ENCODE peak calls at places on chromosomes 5 and 9, in ten cellular contexts. One of them, this sample, is unnamed.
A peak's percentile ranks its signal among the peaks of the same experiment; 100 is the strongest.

GRCh38 chr5:669111-669841 is 23.9 kb downstream of the TPPP start:
- DNase-seq in AG09319: no peak
- DNase-seq in H9: peak; percentile 73
- DNase-seq in putamen: peak; percentile 98
- DNase-seq in HS-27A: no peak
- DNase-seq in stimulated activated CD8-positive, alpha-beta memory T cell treated with anti-CD3 and anti-CD28 coated beads, Interleukin-15, amount 100 ng/mL, for 24 hours: no peak
- DNase-seq in activated CD4-positive, alpha-beta T cell treated with anti-CD3 and anti-CD28 coated beads, Interleukin-2, amount 50 U/mL, for 24 hours: no peak
- DNase-seq in NCI-H446: no peak
- DNase-seq in dorsolateral prefrontal cortex: peak; percentile 94
- DNase-seq in stimulated activated CD4-positive, alpha-beta T cell treated with anti-CD3 and anti-CD28 coated beads, Interleukin-4, amount 100 ng/mL, for 4 hours: no peak
- DNase-seq in this sample: no peak

GRCh38 chr9:126528967-126529366 is 84.8 kb upstream of the LMX1B start:
- DNase-seq in AG09319: no peak
- DNase-seq in H9: no peak
- DNase-seq in putamen: no peak
- DNase-seq in HS-27A: no peak
- DNase-seq in stimulated activated CD8-positive, alpha-beta memory T cell treated with anti-CD3 and anti-CD28 coated beads, Interleukin-15, amount 100 ng/mL, for 24 hours: no peak
- DNase-seq in activated CD4-positive, alpha-beta T cell treated with anti-CD3 and anti-CD28 coated beads, Interleukin-2, amount 50 U/mL, for 24 hours: no peak
- DNase-seq in NCI-H446: no peak
- DNase-seq in dorsolateral prefrontal cortex: no peak
- DNase-seq in stimulated activated CD4-positive, alpha-beta T cell treated with anti-CD3 and anti-CD28 coated beads, Interleukin-4, amount 100 ng/mL, for 4 hours: no peak
- DNase-seq in this sample: no peak

GRCh38 chr5:21152611-21153010 is 1164.6 kb upstream of the CDH18 start:
- DNase-seq in AG09319: no peak
- DNase-seq in H9: no peak
- DNase-seq in putamen: no peak
- DNase-seq in HS-27A: peak; percentile 45
- DNase-seq in stimulated activated CD8-positive, alpha-beta memory T cell treated with anti-CD3 and anti-CD28 coated beads, Interleukin-15, amount 100 ng/mL, for 24 hours: no peak
- DNase-seq in activated CD4-positive, alpha-beta T cell treated with anti-CD3 and anti-CD28 coated beads, Interleukin-2, amount 50 U/mL, for 24 hours: no peak
- DNase-seq in NCI-H446: no peak
- DNase-seq in dorsolateral prefrontal cortex: no peak
- DNase-seq in stimulated activated CD4-positive, alpha-beta T cell treated with anti-CD3 and anti-CD28 coated beads, Interleukin-4, amount 100 ng/mL, for 4 hours: no peak
- DNase-seq in this sample: no peak

GRCh38 chr5:55866485-55866884 is 15.3 kb downstream of the IL31RA start:
- DNase-seq in AG09319: no peak
- DNase-seq in H9: no peak
- DNase-seq in putamen: no peak
- DNase-seq in HS-27A: no peak
- DNase-seq in stimulated activated CD8-positive, alpha-beta memory T cell treated with anti-CD3 and anti-CD28 coated beads, Interleukin-15, amount 100 ng/mL, for 24 hours: no peak
- DNase-seq in activated CD4-positive, alpha-beta T cell treated with anti-CD3 and anti-CD28 coated beads, Interleukin-2, amount 50 U/mL, for 24 hours: no peak
- DNase-seq in NCI-H446: no peak
- DNase-seq in dorsolateral prefrontal cortex: no peak
- DNase-seq in stimulated activated CD4-positive, alpha-beta T cell treated with anti-CD3 and anti-CD28 coated beads, Interleukin-4, amount 100 ng/mL, for 4 hours: no peak
- DNase-seq in this sample: no peak

GRCh38 chr9:85200726-85201402 is 531.3 kb downstream of the NTRK2 start:
- DNase-seq in AG09319: peak; percentile 50
- DNase-seq in H9: no peak
- DNase-seq in putamen: no peak
- DNase-seq in HS-27A: no peak
- DNase-seq in stimulated activated CD8-positive, alpha-beta memory T cell treated with anti-CD3 and anti-CD28 coated beads, Interleukin-15, amount 100 ng/mL, for 24 hours: no peak
- DNase-seq in activated CD4-positive, alpha-beta T cell treated with anti-CD3 and anti-CD28 coated beads, Interleukin-2, amount 50 U/mL, for 24 hours: no peak
- DNase-seq in NCI-H446: no peak
- DNase-seq in dorsolateral prefrontal cortex: no peak
- DNase-seq in stimulated activated CD4-positive, alpha-beta T cell treated with anti-CD3 and anti-CD28 coated beads, Interleukin-4, amount 100 ng/mL, for 4 hours: no peak
- DNase-seq in this sample: no peak

GRCh38 chr5:175765858-175766257 is 105.5 kb upstream of the CPLX2 start:
- DNase-seq in AG09319: no peak
- DNase-seq in H9: no peak
- DNase-seq in putamen: no peak
- DNase-seq in HS-27A: no peak
- DNase-seq in stimulated activated CD8-positive, alpha-beta memory T cell treated with anti-CD3 and anti-CD28 coated beads, Interleukin-15, amount 100 ng/mL, for 24 hours: no peak
- DNase-seq in activated CD4-positive, alpha-beta T cell treated with anti-CD3 and anti-CD28 coated beads, Interleukin-2, amount 50 U/mL, for 24 hours: no peak
- DNase-seq in NCI-H446: no peak
- DNase-seq in dorsolateral prefrontal cortex: no peak
- DNase-seq in stimulated activated CD4-positive, alpha-beta T cell treated with anti-CD3 and anti-CD28 coated beads, Interleukin-4, amount 100 ng/mL, for 4 hours: peak; percentile 6
- DNase-seq in this sample: no peak

GRCh38 chr5:773517-774264 is 10.8 kb downstream of the ZDHHC11B start:
- DNase-seq in AG09319: no peak
- DNase-seq in H9: peak; percentile 19
- DNase-seq in putamen: no peak
- DNase-seq in HS-27A: no peak
- DNase-seq in stimulated activated CD8-positive, alpha-beta memory T cell treated with anti-CD3 and anti-CD28 coated beads, Interleukin-15, amount 100 ng/mL, for 24 hours: no peak
- DNase-seq in activated CD4-positive, alpha-beta T cell treated with anti-CD3 and anti-CD28 coated beads, Interleukin-2, amount 50 U/mL, for 24 hours: no peak
- DNase-seq in NCI-H446: no peak
- DNase-seq in dorsolateral prefrontal cortex: no peak
- DNase-seq in stimulated activated CD4-positive, alpha-beta T cell treated with anti-CD3 and anti-CD28 coated beads, Interleukin-4, amount 100 ng/mL, for 4 hours: no peak
- DNase-seq in this sample: no peak

GRCh38 chr9:87421734-87422133 is 75.9 kb upstream of the DAPK1 start:
- DNase-seq in AG09319: no peak
- DNase-seq in H9: peak; percentile 57
- DNase-seq in putamen: no peak
- DNase-seq in HS-27A: no peak
- DNase-seq in stimulated activated CD8-positive, alpha-beta memory T cell treated with anti-CD3 and anti-CD28 coated beads, Interleukin-15, amount 100 ng/mL, for 24 hours: no peak
- DNase-seq in activated CD4-positive, alpha-beta T cell treated with anti-CD3 and anti-CD28 coated beads, Interleukin-2, amount 50 U/mL, for 24 hours: no peak
- DNase-seq in NCI-H446: no peak
- DNase-seq in dorsolateral prefrontal cortex: no peak
- DNase-seq in stimulated activated CD4-positive, alpha-beta T cell treated with anti-CD3 and anti-CD28 coated beads, Interleukin-4, amount 100 ng/mL, for 4 hours: no peak
- DNase-seq in this sample: no peak

GRCh38 chr9:113808391-113809191 is 67.5 kb upstream of the ZNF618 start:
- DNase-seq in AG09319: peak; percentile 59
- DNase-seq in H9: no peak
- DNase-seq in putamen: no peak
- DNase-seq in HS-27A: peak; percentile 24
- DNase-seq in stimulated activated CD8-positive, alpha-beta memory T cell treated with anti-CD3 and anti-CD28 coated beads, Interleukin-15, amount 100 ng/mL, for 24 hours: no peak
- DNase-seq in activated CD4-positive, alpha-beta T cell treated with anti-CD3 and anti-CD28 coated beads, Interleukin-2, amount 50 U/mL, for 24 hours: no peak
- DNase-seq in NCI-H446: no peak
- DNase-seq in dorsolateral prefrontal cortex: no peak
- DNase-seq in stimulated activated CD4-positive, alpha-beta T cell treated with anti-CD3 and anti-CD28 coated beads, Interleukin-4, amount 100 ng/mL, for 4 hours: no peak
- DNase-seq in this sample: no peak

GRCh38 chr5:157866536-157866935 is 7.6 kb upstream of the CLINT1 start:
- DNase-seq in AG09319: no peak
- DNase-seq in H9: no peak
- DNase-seq in putamen: no peak
- DNase-seq in HS-27A: no peak
- DNase-seq in stimulated activated CD8-positive, alpha-beta memory T cell treated with anti-CD3 and anti-CD28 coated beads, Interleukin-15, amount 100 ng/mL, for 24 hours: no peak
- DNase-seq in activated CD4-positive, alpha-beta T cell treated with anti-CD3 and anti-CD28 coated beads, Interleukin-2, amount 50 U/mL, for 24 hours: no peak
- DNase-seq in NCI-H446: no peak
- DNase-seq in dorsolateral prefrontal cortex: no peak
- DNase-seq in stimulated activated CD4-positive, alpha-beta T cell treated with anti-CD3 and anti-CD28 coated beads, Interleukin-4, amount 100 ng/mL, for 4 hours: no peak
- DNase-seq in this sample: no peak

GRCh38 chr9:127450170-127450830 is 906 bp downstream of the RPL12 start:
- DNase-seq in AG09319: no peak
- DNase-seq in H9: no peak
- DNase-seq in putamen: no peak
- DNase-seq in HS-27A: no peak
- DNase-seq in stimulated activated CD8-positive, alpha-beta memory T cell treated with anti-CD3 and anti-CD28 coated beads, Interleukin-15, amount 100 ng/mL, for 24 hours: no peak
- DNase-seq in activated CD4-positive, alpha-beta T cell treated with anti-CD3 and anti-CD28 coated beads, Interleukin-2, amount 50 U/mL, for 24 hours: no peak
- DNase-seq in NCI-H446: no peak
- DNase-seq in dorsolateral prefrontal cortex: no peak
- DNase-seq in stimulated activated CD4-positive, alpha-beta T cell treated with anti-CD3 and anti-CD28 coated beads, Interleukin-4, amount 100 ng/mL, for 4 hours: peak; percentile 13
- DNase-seq in this sample: no peak

GRCh38 chr9:81473708-81474107 is 215.6 kb downstream of the TLE1 start:
- DNase-seq in AG09319: no peak
- DNase-seq in H9: no peak
- DNase-seq in putamen: no peak
- DNase-seq in HS-27A: no peak
- DNase-seq in stimulated activated CD8-positive, alpha-beta memory T cell treated with anti-CD3 and anti-CD28 coated beads, Interleukin-15, amount 100 ng/mL, for 24 hours: no peak
- DNase-seq in activated CD4-positive, alpha-beta T cell treated with anti-CD3 and anti-CD28 coated beads, Interleukin-2, amount 50 U/mL, for 24 hours: no peak
- DNase-seq in NCI-H446: no peak
- DNase-seq in dorsolateral prefrontal cortex: no peak
- DNase-seq in stimulated activated CD4-positive, alpha-beta T cell treated with anti-CD3 and anti-CD28 coated beads, Interleukin-4, amount 100 ng/mL, for 4 hours: no peak
- DNase-seq in this sample: no peak

GRCh38 chr5:143229426-143229895 is 174.0 kb downstream of the NR3C1 start:
- DNase-seq in AG09319: no peak
- DNase-seq in H9: no peak
- DNase-seq in putamen: no peak
- DNase-seq in HS-27A: no peak
- DNase-seq in stimulated activated CD8-positive, alpha-beta memory T cell treated with anti-CD3 and anti-CD28 coated beads, Interleukin-15, amount 100 ng/mL, for 24 hours: no peak
- DNase-seq in activated CD4-positive, alpha-beta T cell treated with anti-CD3 and anti-CD28 coated beads, Interleukin-2, amount 50 U/mL, for 24 hours: no peak
- DNase-seq in NCI-H446: no peak
- DNase-seq in dorsolateral prefrontal cortex: no peak
- DNase-seq in stimulated activated CD4-positive, alpha-beta T cell treated with anti-CD3 and anti-CD28 coated beads, Interleukin-4, amount 100 ng/mL, for 4 hours: no peak
- DNase-seq in this sample: no peak

GRCh38 chr9:137454506-137455360 is 4.4 kb downstream of the NSMF start:
- DNase-seq in AG09319: no peak
- DNase-seq in H9: peak; percentile 84
- DNase-seq in putamen: no peak
- DNase-seq in HS-27A: no peak
- DNase-seq in stimulated activated CD8-positive, alpha-beta memory T cell treated with anti-CD3 and anti-CD28 coated beads, Interleukin-15, amount 100 ng/mL, for 24 hours: no peak
- DNase-seq in activated CD4-positive, alpha-beta T cell treated with anti-CD3 and anti-CD28 coated beads, Interleukin-2, amount 50 U/mL, for 24 hours: no peak
- DNase-seq in NCI-H446: no peak
- DNase-seq in dorsolateral prefrontal cortex: no peak
- DNase-seq in stimulated activated CD4-positive, alpha-beta T cell treated with anti-CD3 and anti-CD28 coated beads, Interleukin-4, amount 100 ng/mL, for 4 hours: peak; percentile 1
- DNase-seq in this sample: no peak

GRCh38 chr5:154194348-154195329 is 4.1 kb downstream of the GALNT10 start:
- DNase-seq in AG09319: peak; percentile 65
- DNase-seq in H9: peak; percentile 71
- DNase-seq in putamen: no peak
- DNase-seq in HS-27A: no peak
- DNase-seq in stimulated activated CD8-positive, alpha-beta memory T cell treated with anti-CD3 and anti-CD28 coated beads, Interleukin-15, amount 100 ng/mL, for 24 hours: no peak
- DNase-seq in activated CD4-positive, alpha-beta T cell treated with anti-CD3 and anti-CD28 coated beads, Interleukin-2, amount 50 U/mL, for 24 hours: no peak
- DNase-seq in NCI-H446: no peak
- DNase-seq in dorsolateral prefrontal cortex: no peak
- DNase-seq in stimulated activated CD4-positive, alpha-beta T cell treated with anti-CD3 and anti-CD28 coated beads, Interleukin-4, amount 100 ng/mL, for 4 hours: no peak
- DNase-seq in this sample: no peak

GRCh38 chr5:160359816-160360215 is 10.6 kb downstream of the C1QTNF2 start:
- DNase-seq in AG09319: no peak
- DNase-seq in H9: peak; percentile 60
- DNase-seq in putamen: no peak
- DNase-seq in HS-27A: no peak
- DNase-seq in stimulated activated CD8-positive, alpha-beta memory T cell treated with anti-CD3 and anti-CD28 coated beads, Interleukin-15, amount 100 ng/mL, for 24 hours: no peak
- DNase-seq in activated CD4-positive, alpha-beta T cell treated with anti-CD3 and anti-CD28 coated beads, Interleukin-2, amount 50 U/mL, for 24 hours: no peak
- DNase-seq in NCI-H446: no peak
- DNase-seq in dorsolateral prefrontal cortex: no peak
- DNase-seq in stimulated activated CD4-positive, alpha-beta T cell treated with anti-CD3 and anti-CD28 coated beads, Interleukin-4, amount 100 ng/mL, for 4 hours: no peak
- DNase-seq in this sample: no peak

GRCh38 chr5:81848368-81848767 is 97.5 kb upstream of the SSBP2 start:
- DNase-seq in AG09319: no peak
- DNase-seq in H9: no peak
- DNase-seq in putamen: peak; percentile 72
- DNase-seq in HS-27A: no peak
- DNase-seq in stimulated activated CD8-positive, alpha-beta memory T cell treated with anti-CD3 and anti-CD28 coated beads, Interleukin-15, amount 100 ng/mL, for 24 hours: no peak
- DNase-seq in activated CD4-positive, alpha-beta T cell treated with anti-CD3 and anti-CD28 coated beads, Interleukin-2, amount 50 U/mL, for 24 hours: no peak
- DNase-seq in NCI-H446: no peak
- DNase-seq in dorsolateral prefrontal cortex: no peak
- DNase-seq in stimulated activated CD4-positive, alpha-beta T cell treated with anti-CD3 and anti-CD28 coated beads, Interleukin-4, amount 100 ng/mL, for 4 hours: no peak
- DNase-seq in this sample: peak; percentile 37

GRCh38 chr9:92467511-92467910 is 14.8 kb downstream of the ASPN start:
- DNase-seq in AG09319: no peak
- DNase-seq in H9: no peak
- DNase-seq in putamen: no peak
- DNase-seq in HS-27A: no peak
- DNase-seq in stimulated activated CD8-positive, alpha-beta memory T cell treated with anti-CD3 and anti-CD28 coated beads, Interleukin-15, amount 100 ng/mL, for 24 hours: no peak
- DNase-seq in activated CD4-positive, alpha-beta T cell treated with anti-CD3 and anti-CD28 coated beads, Interleukin-2, amount 50 U/mL, for 24 hours: no peak
- DNase-seq in NCI-H446: no peak
- DNase-seq in dorsolateral prefrontal cortex: no peak
- DNase-seq in stimulated activated CD4-positive, alpha-beta T cell treated with anti-CD3 and anti-CD28 coated beads, Interleukin-4, amount 100 ng/mL, for 4 hours: no peak
- DNase-seq in this sample: no peak

GRCh38 chr5:35811108-35811741 is 45.5 kb upstream of the IL7R start:
- DNase-seq in AG09319: no peak
- DNase-seq in H9: no peak
- DNase-seq in putamen: no peak
- DNase-seq in HS-27A: no peak
- DNase-seq in stimulated activated CD8-positive, alpha-beta memory T cell treated with anti-CD3 and anti-CD28 coated beads, Interleukin-15, amount 100 ng/mL, for 24 hours: no peak
- DNase-seq in activated CD4-positive, alpha-beta T cell treated with anti-CD3 and anti-CD28 coated beads, Interleukin-2, amount 50 U/mL, for 24 hours: no peak
- DNase-seq in NCI-H446: no peak
- DNase-seq in dorsolateral prefrontal cortex: no peak
- DNase-seq in stimulated activated CD4-positive, alpha-beta T cell treated with anti-CD3 and anti-CD28 coated beads, Interleukin-4, amount 100 ng/mL, for 4 hours: no peak
- DNase-seq in this sample: no peak

GRCh38 chr5:67176931-67177330 is 19.7 kb downstream of the CD180 start:
- DNase-seq in AG09319: no peak
- DNase-seq in H9: no peak
- DNase-seq in putamen: no peak
- DNase-seq in HS-27A: no peak
- DNase-seq in stimulated activated CD8-positive, alpha-beta memory T cell treated with anti-CD3 and anti-CD28 coated beads, Interleukin-15, amount 100 ng/mL, for 24 hours: no peak
- DNase-seq in activated CD4-positive, alpha-beta T cell treated with anti-CD3 and anti-CD28 coated beads, Interleukin-2, amount 50 U/mL, for 24 hours: no peak
- DNase-seq in NCI-H446: no peak
- DNase-seq in dorsolateral prefrontal cortex: no peak
- DNase-seq in stimulated activated CD4-positive, alpha-beta T cell treated with anti-CD3 and anti-CD28 coated beads, Interleukin-4, amount 100 ng/mL, for 4 hours: no peak
- DNase-seq in this sample: no peak

GRCh38 chr9:131530546-131530929 is 525 bp downstream of the UCK1 start:
- DNase-seq in AG09319: no peak
- DNase-seq in H9: no peak
- DNase-seq in putamen: no peak
- DNase-seq in HS-27A: no peak
- DNase-seq in stimulated activated CD8-positive, alpha-beta memory T cell treated with anti-CD3 and anti-CD28 coated beads, Interleukin-15, amount 100 ng/mL, for 24 hours: no peak
- DNase-seq in activated CD4-positive, alpha-beta T cell treated with anti-CD3 and anti-CD28 coated beads, Interleukin-2, amount 50 U/mL, for 24 hours: no peak
- DNase-seq in NCI-H446: no peak
- DNase-seq in dorsolateral prefrontal cortex: no peak
- DNase-seq in stimulated activated CD4-positive, alpha-beta T cell treated with anti-CD3 and anti-CD28 coated beads, Interleukin-4, amount 100 ng/mL, for 4 hours: no peak
- DNase-seq in this sample: peak; percentile 44

GRCh38 chr5:83513491-83513890 is 41.9 kb downstream of the VCAN start:
- DNase-seq in AG09319: no peak
- DNase-seq in H9: no peak
- DNase-seq in putamen: no peak
- DNase-seq in HS-27A: no peak
- DNase-seq in stimulated activated CD8-positive, alpha-beta memory T cell treated with anti-CD3 and anti-CD28 coated beads, Interleukin-15, amount 100 ng/mL, for 24 hours: no peak
- DNase-seq in activated CD4-positive, alpha-beta T cell treated with anti-CD3 and anti-CD28 coated beads, Interleukin-2, amount 50 U/mL, for 24 hours: no peak
- DNase-seq in NCI-H446: no peak
- DNase-seq in dorsolateral prefrontal cortex: no peak
- DNase-seq in stimulated activated CD4-positive, alpha-beta T cell treated with anti-CD3 and anti-CD28 coated beads, Interleukin-4, amount 100 ng/mL, for 4 hours: no peak
- DNase-seq in this sample: no peak

GRCh38 chr5:38447786-38448185 is 108.7 kb downstream of the LIFR start:
- DNase-seq in AG09319: peak; percentile 59
- DNase-seq in H9: no peak
- DNase-seq in putamen: peak; percentile 29
- DNase-seq in HS-27A: no peak
- DNase-seq in stimulated activated CD8-positive, alpha-beta memory T cell treated with anti-CD3 and anti-CD28 coated beads, Interleukin-15, amount 100 ng/mL, for 24 hours: no peak
- DNase-seq in activated CD4-positive, alpha-beta T cell treated with anti-CD3 and anti-CD28 coated beads, Interleukin-2, amount 50 U/mL, for 24 hours: no peak
- DNase-seq in NCI-H446: no peak
- DNase-seq in dorsolateral prefrontal cortex: no peak
- DNase-seq in stimulated activated CD4-positive, alpha-beta T cell treated with anti-CD3 and anti-CD28 coated beads, Interleukin-4, amount 100 ng/mL, for 4 hours: no peak
- DNase-seq in this sample: no peak

GRCh38 chr5:145699846-145700245 is 135.3 kb downstream of the PRELID2 start:
- DNase-seq in AG09319: no peak
- DNase-seq in H9: no peak
- DNase-seq in putamen: no peak
- DNase-seq in HS-27A: no peak
- DNase-seq in stimulated activated CD8-positive, alpha-beta memory T cell treated with anti-CD3 and anti-CD28 coated beads, Interleukin-15, amount 100 ng/mL, for 24 hours: no peak
- DNase-seq in activated CD4-positive, alpha-beta T cell treated with anti-CD3 and anti-CD28 coated beads, Interleukin-2, amount 50 U/mL, for 24 hours: no peak
- DNase-seq in NCI-H446: no peak
- DNase-seq in dorsolateral prefrontal cortex: no peak
- DNase-seq in stimulated activated CD4-positive, alpha-beta T cell treated with anti-CD3 and anti-CD28 coated beads, Interleukin-4, amount 100 ng/mL, for 4 hours: no peak
- DNase-seq in this sample: no peak

GRCh38 chr9:132410642-132411041 is 631 bp downstream of the CFAP77 start:
- DNase-seq in AG09319: no peak
- DNase-seq in H9: no peak
- DNase-seq in putamen: no peak
- DNase-seq in HS-27A: no peak
- DNase-seq in stimulated activated CD8-positive, alpha-beta memory T cell treated with anti-CD3 and anti-CD28 coated beads, Interleukin-15, amount 100 ng/mL, for 24 hours: no peak
- DNase-seq in activated CD4-positive, alpha-beta T cell treated with anti-CD3 and anti-CD28 coated beads, Interleukin-2, amount 50 U/mL, for 24 hours: no peak
- DNase-seq in NCI-H446: no peak
- DNase-seq in dorsolateral prefrontal cortex: no peak
- DNase-seq in stimulated activated CD4-positive, alpha-beta T cell treated with anti-CD3 and anti-CD28 coated beads, Interleukin-4, amount 100 ng/mL, for 4 hours: peak; percentile 10
- DNase-seq in this sample: no peak

GRCh38 chr5:157836121-157836753 is 22.7 kb downstream of the CLINT1 start:
- DNase-seq in AG09319: no peak
- DNase-seq in H9: no peak
- DNase-seq in putamen: no peak
- DNase-seq in HS-27A: no peak
- DNase-seq in stimulated activated CD8-positive, alpha-beta memory T cell treated with anti-CD3 and anti-CD28 coated beads, Interleukin-15, amount 100 ng/mL, for 24 hours: no peak
- DNase-seq in activated CD4-positive, alpha-beta T cell treated with anti-CD3 and anti-CD28 coated beads, Interleukin-2, amount 50 U/mL, for 24 hours: no peak
- DNase-seq in NCI-H446: no peak
- DNase-seq in dorsolateral prefrontal cortex: no peak
- DNase-seq in stimulated activated CD4-positive, alpha-beta T cell treated with anti-CD3 and anti-CD28 coated beads, Interleukin-4, amount 100 ng/mL, for 4 hours: no peak
- DNase-seq in this sample: no peak

GRCh38 chr9:90893706-90894105 is 92.1 kb downstream of the SYK start:
- DNase-seq in AG09319: no peak
- DNase-seq in H9: no peak
- DNase-seq in putamen: no peak
- DNase-seq in HS-27A: no peak
- DNase-seq in stimulated activated CD8-positive, alpha-beta memory T cell treated with anti-CD3 and anti-CD28 coated beads, Interleukin-15, amount 100 ng/mL, for 24 hours: no peak
- DNase-seq in activated CD4-positive, alpha-beta T cell treated with anti-CD3 and anti-CD28 coated beads, Interleukin-2, amount 50 U/mL, for 24 hours: no peak
- DNase-seq in NCI-H446: no peak
- DNase-seq in dorsolateral prefrontal cortex: no peak
- DNase-seq in stimulated activated CD4-positive, alpha-beta T cell treated with anti-CD3 and anti-CD28 coated beads, Interleukin-4, amount 100 ng/mL, for 4 hours: no peak
- DNase-seq in this sample: no peak

GRCh38 chr5:465591-466403 is 22.8 kb downstream of the EXOC3 start:
- DNase-seq in AG09319: no peak
- DNase-seq in H9: no peak
- DNase-seq in putamen: no peak
- DNase-seq in HS-27A: no peak
- DNase-seq in stimulated activated CD8-positive, alpha-beta memory T cell treated with anti-CD3 and anti-CD28 coated beads, Interleukin-15, amount 100 ng/mL, for 24 hours: no peak
- DNase-seq in activated CD4-positive, alpha-beta T cell treated with anti-CD3 and anti-CD28 coated beads, Interleukin-2, amount 50 U/mL, for 24 hours: no peak
- DNase-seq in NCI-H446: no peak
- DNase-seq in dorsolateral prefrontal cortex: no peak
- DNase-seq in stimulated activated CD4-positive, alpha-beta T cell treated with anti-CD3 and anti-CD28 coated beads, Interleukin-4, amount 100 ng/mL, for 4 hours: no peak
- DNase-seq in this sample: no peak

This sample was measured in SK-N-DZ.